ENCODE peak calls at places on chromosomes 13 and 19, in ten cellular contexts. I is GM12878, N is mammary epithelial cell, R is neural progenitor cell, X is fibroblast of lung, Y is GM23248, U is MM.1S, C is HCT116, Z is astrocyte, A is keratinocyte. B is an unnamed sample.

GRCh38 chr13:23688336-23688735 is 118.1 kb downstream of the TNFRSF19 start:
- DNase-seq in R (no peak), I (no peak), A (no peak), U (no peak), X (no peak), Z (no peak), Y (no peak), N (no peak), C (no peak), B (peak; percentile 57)

GRCh38 chr13:29994911-29995601 is 144.6 kb upstream of the UBL3 start:
- DNase-seq in R (no peak), U (no peak), X (no peak), N (no peak), I (no peak), Z (no peak), Y (peak; percentile 74), C (no peak), A (no peak), B (no peak)

GRCh38 chr13:107043016-107043957 is 475.4 kb upstream of the ARGLU1 start:
- DNase-seq in R (no peak), A (no peak), X (peak; percentile 87), Z (peak; percentile 86), C (no peak), Y (no peak), U (no peak), N (no peak), I (no peak), B (no peak)

GRCh38 chr13:111854403-111854802 is 212.5 kb upstream of the SOX1 start:
- DNase-seq in U (no peak), C (no peak), X (no peak), N (no peak), R (no peak), Y (no peak), A (no peak), Z (no peak), I (no peak), B (no peak)

GRCh38 chr19:23384858-23385257 is 10.4 kb downstream of the ZNF91 start:
- DNase-seq in Z (no peak), N (no peak), Y (no peak), I (no peak), R (no peak), X (no peak), A (no peak), C (no peak), U (no peak), B (no peak)

GRCh38 chr13:40165533-40165932 is 500.9 kb downstream of the FOXO1 start:
- DNase-seq in I (no peak), N (no peak), U (no peak), R (no peak), Z (peak; percentile 17), A (no peak), X (no peak), C (no peak), Y (no peak), B (no peak)

GRCh38 chr13:80408270-80408669 is 67.3 kb upstream of the SPRY2 start:
- DNase-seq in R (no peak), C (no peak), U (no peak), I (no peak), N (no peak), Z (no peak), Y (no peak), X (no peak), A (no peak), B (peak; percentile 14)

GRCh38 chr13:53749306-53749705 is 720.7 kb downstream of the OLFM4 start:
- DNase-seq in A (no peak), Y (no peak), N (no peak), C (no peak), R (no peak), X (no peak), Z (no peak), U (no peak), I (no peak), B (no peak)

GRCh38 chr13:81987159-81987558 is 1646.2 kb upstream of the SPRY2 start:
- DNase-seq in I (no peak), X (no peak), A (no peak), N (no peak), U (no peak), C (no peak), R (peak; percentile 29), Z (no peak), Y (no peak), B (no peak)

GRCh38 chr19:30070198-30070969 is 128.3 kb downstream of the URI1 start:
- DNase-seq in C (no peak), Z (no peak), X (no peak), N (no peak), I (no peak), A (no peak), U (no peak), R (peak; percentile 95), Y (no peak), B (no peak)

GRCh38 chr13:68440874-68441273 is 1210.7 kb upstream of the PCDH9 start:
- DNase-seq in A (no peak), I (no peak), R (no peak), C (no peak), X (no peak), N (no peak), Z (no peak), U (no peak), Y (no peak), B (no peak)

GRCh38 chr13:46168341-46168740 is 13.6 kb downstream of the LCP1 start:
- DNase-seq in N (peak; percentile 82), U (no peak), Z (no peak), R (no peak), C (no peak), I (no peak), A (no peak), Y (peak; percentile 38), X (no peak), B (no peak)

GRCh38 chr13:19329365-19329764 is 147.7 kb upstream of the TUBA3C start:
- DNase-seq in N (no peak), Z (no peak), R (no peak), A (no peak), U (no peak), X (no peak), Y (no peak), C (no peak), I (no peak), B (no peak)

GRCh38 chr13:19332380-19332779 is 150.8 kb upstream of the TUBA3C start:
- DNase-seq in N (no peak), A (no peak), X (no peak), R (no peak), Z (no peak), U (no peak), Y (no peak), I (no peak), C (no peak), B (no peak)
- H3K9me3 ChIP-seq in N (peaks cover 16% of the 10 kb centered on the region), A (no peaks in the 10 kb centered on the region), X (no peaks in the 10 kb centered on the region), R (peaks cover 33% of the 10 kb centered on the region), Z (peaks cover 3% of the 10 kb centered on the region), U (no peaks in the 10 kb centered on the region), Y (no peaks in the 10 kb centered on the region), I (no peaks in the 10 kb centered on the region), C (no peaks in the 10 kb centered on the region), B (no peaks in the 10 kb centered on the region)

GRCh38 chr13:49216334-49216733 is 3.8 kb upstream of the MLNR start:
- DNase-seq in C (no peak), I (no peak), R (no peak), Z (no peak), U (no peak), Y (no peak), X (no peak), A (no peak), N (no peak), B (no peak)

GRCh38 chr13:49217962-49218492 is 2.1 kb upstream of the MLNR start:
- DNase-seq in I (no peak), A (no peak), Y (no peak), X (no peak), C (no peak), R (no peak), U (no peak), N (no peak), Z (no peak), B (no peak)

GRCh38 chr13:49219647-49220034 is 497 bp upstream of the MLNR start:
- DNase-seq in A (no peak), I (no peak), Z (no peak), R (no peak), Y (no peak), N (no peak), C (no peak), U (no peak), X (no peak), B (no peak)

GRCh38 chr13:49220035-49220855 is at the start of gene MLNR:
- DNase-seq in U (no peak), C (no peak), Z (peak; percentile 17), I (no peak), A (no peak), Y (peak; percentile 52), X (peak; percentile 40), N (peak; percentile 14), R (peak; percentile 76), B (no peak)

DNA sequence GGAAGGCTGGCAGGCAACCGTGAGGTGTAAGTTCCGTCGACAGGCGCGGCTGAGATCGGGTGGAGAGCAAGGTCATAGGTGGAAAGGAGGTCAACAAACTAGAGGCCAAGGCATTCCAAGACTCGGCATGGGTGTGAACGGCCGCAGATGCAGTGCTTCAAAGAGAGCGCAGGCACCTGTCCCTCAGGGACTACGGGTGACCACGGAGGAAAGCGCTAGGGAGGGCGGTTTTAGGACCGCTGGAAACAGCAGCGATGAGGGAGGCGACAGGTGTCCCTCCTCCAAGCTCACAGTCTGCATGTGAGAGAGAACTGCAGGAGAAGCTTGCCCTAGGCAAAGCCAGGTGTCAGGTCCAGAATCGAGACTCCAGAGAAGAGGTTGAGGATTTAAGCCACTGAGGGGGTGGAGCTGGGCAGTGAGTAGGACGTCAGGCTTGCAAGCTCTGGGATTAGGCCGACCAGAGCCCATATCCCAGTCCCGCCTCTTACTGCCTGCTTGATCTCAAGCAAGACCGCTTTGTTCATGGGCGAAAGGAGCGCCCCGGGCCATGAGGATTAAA is 1.6 kb upstream of the MLNR start:
- DNase-seq in U (no peak), I (no peak), Z (no peak), R (peak; percentile 85), N (no peak), Y (peak; percentile 36), X (peak; percentile 27), C (no peak), A (no peak), B (no peak)
- TF ChIP-seq EZH2 in U (no peak), I (no peak), Z (peak; percentile 68), R (no peak), N (peak; percentile 19), Y (peak; percentile 64), X (no peak), C (no peak), A (peak; percentile 89), B (no peak)

GRCh38 chr19:33389574-33390119 is 16.1 kb downstream of the CEBPG start:
- DNase-seq in U (no peak), I (no peak), X (no peak), C (no peak), R (no peak), N (no peak), A (no peak), Y (no peak), Z (no peak), B (no peak)
- H3K9ac ChIP-seq in U (no peak overlapping the region), I (no peak overlapping the region), X (no peak overlapping the region), C (no peak overlapping the region), R (no peak overlapping the region), N (no peak overlapping the region), A (no peak overlapping the region), Y (no peak overlapping the region), Z (no peak overlapping the region), B (no peak overlapping the region)

DNA sequence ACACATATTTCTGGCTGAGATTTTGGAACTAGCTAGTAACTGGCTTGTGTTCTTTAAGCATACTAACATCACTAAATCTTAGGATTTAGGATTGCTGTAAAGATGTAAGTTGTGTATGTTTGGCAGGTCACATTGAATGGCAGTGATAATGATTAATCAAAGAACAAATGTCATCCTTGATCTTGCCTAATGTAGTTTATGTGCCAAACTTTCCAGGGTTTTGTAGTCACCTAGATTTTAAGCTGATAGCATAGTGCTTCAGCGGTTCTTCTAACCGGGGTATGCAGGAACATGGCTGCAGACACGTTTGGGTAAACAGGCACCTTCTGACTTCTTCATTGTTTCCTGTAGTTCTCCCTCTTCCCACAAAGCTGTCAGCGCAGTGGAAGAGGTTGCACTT is 9.7 kb downstream of the CLN5 start:
- DNase-seq in Z (no peak), A (no peak), R (no peak), Y (no peak), X (no peak), C (no peak), I (no peak), U (no peak), N (no peak), B (no peak)
- H3K9me3 ChIP-seq in Z (no peaks in the 10 kb centered on the region), A (no peaks in the 10 kb centered on the region), R (no peaks in the 10 kb centered on the region), Y (no peaks in the 10 kb centered on the region), X (no peaks in the 10 kb centered on the region), C (no peaks in the 10 kb centered on the region), I (no peaks in the 10 kb centered on the region), U (no peaks in the 10 kb centered on the region), N (no peaks in the 10 kb centered on the region), B (no peaks in the 10 kb centered on the region)

B was measured in PC-3.